ENCODE peak calls at places on chromosomes 11 and 22, in six cellular contexts. O is adrenal gland, D is coronary artery, Z is heart right ventricle, J is HL-60, E is NCI-H187 treated with DMSO at 0.1 percent for 48 hours. T is an unnamed sample.

GRCh38 chr22:27919943-27920755 is 1.1 kb upstream of the PITPNB start:
- DNase-seq in E (no peak), Z (peak), D (peak), O (peak), J (no peak), T (no peak)

GRCh38 chr11:111309516-111309915 is 11.2 kb downstream of the POU2AF3 start:
- DNase-seq in J (no peak), O (no peak), E (no peak), Z (no peak), D (no peak), T (no peak)

GRCh38 chr11:111777094-111778046 is 11.2 kb upstream of the PPP2R1B start:
- DNase-seq in O (peak), E (no peak), Z (peak), J (no peak), D (no peak), T (peak)

GRCh38 chr11:46520971-46521745 is 72.7 kb downstream of the AMBRA1 start:
- DNase-seq in D (no peak), J (no peak), Z (no peak), E (no peak), O (no peak), T (no peak)

GRCh38 chr11:7577883-7578242 is 64.1 kb downstream of the PPFIBP2 start:
- DNase-seq in O (no peak), J (no peak), E (no peak), Z (no peak), D (no peak), T (no peak)

GRCh38 chr11:85647078-85647477 is 689 bp upstream of the TMEM126A start:
- DNase-seq in J (no peak), Z (no peak), O (no peak), D (no peak), E (no peak), T (no peak)

GRCh38 chr11:35344990-35345655 is 74.2 kb downstream of the SLC1A2 start:
- DNase-seq in Z (no peak), O (no peak), E (no peak), D (no peak), J (peak), T (no peak)

GRCh38 chr22:46609175-46609690 is 11.0 kb upstream of the GRAMD4 start:
- DNase-seq in O (no peak), E (no peak), D (no peak), Z (no peak), J (no peak), T (no peak)

GRCh38 chr11:121630041-121630440 is 177.3 kb upstream of the SORL1-AS1 start:
- DNase-seq in J (no peak), Z (no peak), O (no peak), E (no peak), D (no peak), T (no peak)

GRCh38 chr22:42281284-42281683 is 10.8 kb upstream of the TCF20 start:
- DNase-seq in Z (no peak), J (peak), E (no peak), D (no peak), O (no peak), T (no peak)

T was measured in D721Med.